ENCODE peak calls at places on chromosomes 3 and 15, in six cellular contexts. G is heart right ventricle, V is left ventricle myocardium inferior, P is HFF-Myc, Q is MG63, R is left lung. Z is an unnamed sample.

GRCh38 chr15:39130556-39131379 is 450.1 kb upstream of the THBS1 start:
- DNase-seq in G (no peak), V (no peak), P (no peak), Q (no peak), R (no peak), Z (peak; percentile 78)

GRCh38 chr3:45546636-45547201 is 47.8 kb upstream of the LIMD1 start:
- DNase-seq in G (no peak), V (no peak), P (no peak), Q (no peak), R (no peak), Z (no peak)

GRCh38 chr3:83649692-83650091 is 1309.1 kb upstream of the CADM2 start:
- DNase-seq in G (no peak), V (no peak), P (no peak), Q (no peak), R (peak; percentile 45), Z (no peak)

GRCh38 chr3:193809106-193809505 is 216.1 kb downstream of the OPA1 start:
- DNase-seq in G (no peak), V (no peak), P (no peak), Q (no peak), R (no peak), Z (no peak)

GRCh38 chr3:18389108-18389733 is 35.9 kb downstream of the SATB1 start:
- DNase-seq in G (no peak), V (no peak), P (no peak), Q (no peak), R (no peak), Z (peak; percentile 46)

GRCh38 chr3:40185029-40185695 is 124.3 kb upstream of the EIF1B start:
- DNase-seq in G (no peak), V (no peak), P (no peak), Q (no peak), R (no peak), Z (no peak)

GRCh38 chr15:45179221-45179985 is 8.4 kb downstream of the SHF start:
- DNase-seq in G (no peak), V (no peak), P (no peak), Q (no peak), R (no peak), Z (no peak)

GRCh38 chr3:30704931-30705890 is 98.8 kb downstream of the TGFBR2 start:
- DNase-seq in G (no peak), V (no peak), P (no peak), Q (no peak), R (no peak), Z (no peak)

GRCh38 chr3:185337231-185337816 is 25.6 kb upstream of the MAP3K13 start:
- DNase-seq in G (no peak), V (no peak), P (no peak), Q (no peak), R (no peak), Z (no peak)

GRCh38 chr3:102714567-102714966 is 279.8 kb downstream of the ZPLD1 start:
- DNase-seq in G (no peak), V (no peak), P (no peak), Q (no peak), R (no peak), Z (no peak)

GRCh38 chr3:188361888-188362287 is 207.9 kb downstream of the LPP start:
- DNase-seq in G (no peak), V (no peak), P (no peak), Q (no peak), R (no peak), Z (no peak)

GRCh38 chr3:48694610-48695051 is 8.9 kb upstream of the NCKIPSD start:
- DNase-seq in G (peak; percentile 73), V (peak; percentile 82), P (peak; percentile 51), Q (peak; percentile 71), R (no peak), Z (peak; percentile 94)

GRCh38 chr15:74240002-74240568 is 4.0 kb downstream of the CCDC33 start:
- DNase-seq in G (peak; percentile 88), V (peak; percentile 85), P (peak; percentile 66), Q (peak; percentile 99), R (peak; percentile 88), Z (peak; percentile 81)

GRCh38 chr3:134795776-134796312 is 784 bp downstream of the EPHB1 start:
- DNase-seq in G (no peak), V (no peak), P (no peak), Q (no peak), R (no peak), Z (peak; percentile 33)

GRCh38 chr3:38276081-38276916 is 5.8 kb upstream of the SLC22A14 start:
- DNase-seq in G (no peak), V (no peak), P (no peak), Q (no peak), R (peak; percentile 45), Z (no peak)

GRCh38 chr3:64595253-64595694 is 92.5 kb downstream of the ADAMTS9 start:
- DNase-seq in G (peak; percentile 19), V (peak; percentile 48), P (no peak), Q (peak; percentile 72), R (no peak), Z (peak; percentile 79)

GRCh38 chr3:154111365-154111764 is 9.8 kb upstream of the ARHGEF26 start:
- DNase-seq in G (no peak), V (no peak), P (no peak), Q (no peak), R (no peak), Z (no peak)

GRCh38 chr3:174125267-174125844 is 727.8 kb downstream of the NLGN1 start:
- DNase-seq in G (no peak), V (no peak), P (peak; percentile 26), Q (peak; percentile 9), R (no peak), Z (peak; percentile 61)

GRCh38 chr15:65085207-65085753 is 8.7 kb downstream of the KBTBD13 start:
- DNase-seq in G (no peak), V (no peak), P (no peak), Q (no peak), R (no peak), Z (no peak)

GRCh38 chr3:73773228-73773627 is 148.5 kb upstream of the PDZRN3 start:
- DNase-seq in G (no peak), V (no peak), P (no peak), Q (no peak), R (no peak), Z (no peak)

GRCh38 chr3:77042892-77043291 is 3.0 kb downstream of the ROBO2 start:
- DNase-seq in G (no peak), V (no peak), P (no peak), Q (no peak), R (no peak), Z (peak; percentile 61)

GRCh38 chr3:178671261-178672191 is 135.3 kb downstream of the KCNMB2 start:
- DNase-seq in G (no peak), V (no peak), P (peak; percentile 40), Q (peak; percentile 66), R (no peak), Z (peak; percentile 60)

GRCh38 chr3:3827111-3827510 is 27.9 kb downstream of the LRRN1 start:
- DNase-seq in G (no peak), V (no peak), P (no peak), Q (no peak), R (no peak), Z (no peak)

GRCh38 chr3:84960581-84960980 is 1.8 kb downstream of the CADM2 start:
- DNase-seq in G (no peak), V (no peak), P (no peak), Q (no peak), R (no peak), Z (no peak)

GRCh38 chr3:37466660-37467359 is 292.4 kb upstream of the LRRFIP2 start:
- DNase-seq in G (no peak), V (peak; percentile 27), P (no peak), Q (no peak), R (no peak), Z (no peak)

GRCh38 chr3:131922356-131922755 is 112.5 kb downstream of the CPNE4 start:
- DNase-seq in G (no peak), V (no peak), P (no peak), Q (no peak), R (no peak), Z (peak; percentile 80)

GRCh38 chr3:882526-882925 is 210.3 kb upstream of the CNTN6 start:
- DNase-seq in G (no peak), V (no peak), P (no peak), Q (no peak), R (no peak), Z (peak; percentile 9)

GRCh38 chr3:142285057-142285666 is 59.8 kb upstream of the GK5 start:
- DNase-seq in G (no peak), V (no peak), P (no peak), Q (no peak), R (no peak), Z (no peak)

GRCh38 chr3:189631373-189631408 is at the start of gene TP63:
- DNase-seq in G (no peak), V (no peak), P (no peak), Q (no peak), R (no peak), Z (no peak)
- H3K4me3 ChIP-seq in G (no peak within 1 kb of the TSS), V (peak within 1 kb of the TSS; percentile 56), P (no peak within 1 kb of the TSS), Q (peak within 1 kb of the TSS; percentile 34), R (no peak within 1 kb of the TSS), Z (no peak within 1 kb of the TSS)

GRCh38 chr3:14602804-14603644 is 48.5 kb upstream of the CCDC174 start:
- DNase-seq in G (no peak), V (no peak), P (no peak), Q (peak; percentile 17), R (no peak), Z (no peak)

GRCh38 chr3:14601692-14602005 is 49.9 kb upstream of the CCDC174 start:
- DNase-seq in G (no peak), V (no peak), P (no peak), Q (no peak), R (no peak), Z (no peak)

GRCh38 chr3:14600075-14600474 is 51.5 kb upstream of the CCDC174 start:
- DNase-seq in G (no peak), V (no peak), P (no peak), Q (no peak), R (no peak), Z (no peak)

GRCh38 chr3:14600856-14601610 is 50.5 kb upstream of the CCDC174 start:
- DNase-seq in G (no peak), V (no peak), P (no peak), Q (no peak), R (no peak), Z (no peak)

GRCh38 chr3:14602006-14602803 is 49.4 kb upstream of the CCDC174 start:
- DNase-seq in G (no peak), V (no peak), P (no peak), Q (no peak), R (no peak), Z (no peak)
- H3K4me3 ChIP-seq in G (no peak overlapping the region), V (peak overlapping the region; percentile 54), P (no peak overlapping the region), Q (no peak overlapping the region), R (no peak overlapping the region), Z (no peak overlapping the region)

GRCh38 chr3:115100806-115101205 is 46.3 kb downstream of the ZBTB20 start:
- DNase-seq in G (no peak), V (no peak), P (no peak), Q (no peak), R (no peak), Z (peak; percentile 7)
- H3K4me3 ChIP-seq in G (peak overlapping the region; percentile 13), V (peak overlapping the region; percentile 66), P (no peak overlapping the region), Q (peak overlapping the region; percentile 35), R (peak overlapping the region; percentile 14), Z (peak overlapping the region; percentile 43)

DNA sequence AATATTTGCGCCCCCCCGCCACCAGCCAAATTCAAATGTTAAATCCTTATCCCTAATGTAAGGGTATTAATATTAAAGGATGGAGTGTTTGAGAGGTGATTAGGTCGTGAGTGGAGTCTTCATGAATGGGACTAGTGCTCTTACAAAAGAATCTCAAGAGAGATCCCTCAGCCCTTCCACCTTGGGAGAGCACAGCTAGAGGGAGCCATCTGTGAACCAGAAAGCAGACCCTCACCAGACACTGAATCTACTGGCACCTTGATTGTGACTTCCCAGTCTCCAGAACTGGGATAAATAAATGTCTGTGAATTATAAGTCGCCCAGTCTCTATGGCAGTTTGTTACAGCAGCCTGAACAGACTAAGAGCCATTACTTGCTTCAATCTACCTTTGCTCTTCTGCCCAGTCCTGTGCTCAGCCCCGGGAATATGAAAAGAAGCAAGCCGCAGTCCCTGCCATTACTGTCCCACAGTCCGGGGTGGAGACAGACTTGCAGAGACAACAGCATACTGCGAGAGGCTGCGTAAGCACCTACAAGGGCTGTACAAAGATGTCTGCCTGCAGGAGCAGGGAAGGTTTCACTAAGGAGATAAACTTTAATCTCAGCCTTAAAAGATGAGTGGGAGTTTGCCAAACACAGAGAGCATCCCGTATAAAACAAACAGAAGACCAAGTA is 110.7 kb upstream of the TMCO5A start:
- DNase-seq in G (no peak), V (no peak), P (no peak), Q (no peak), R (no peak), Z (no peak)
- H3K4me3 ChIP-seq in G (no peak overlapping the region), V (no peak overlapping the region), P (no peak overlapping the region), Q (no peak overlapping the region), R (no peak overlapping the region), Z (no peak overlapping the region)

Z was measured in foreskin fibroblast.